ENCODE peak calls at places on chromosomes 13 and 19, in eight cellular contexts. H is Calu3; N is posterior vena cava; W is activated naive CD8-positive, alpha-beta T cell treated with anti-CD3 and anti-CD28 coated beads, Interleukin-2, amount 10 ng/mL, durations not matched to agents 7 days and 5 days; J is DMS153; V is GM20000; S is H54; L is mesendoderm. U is an unnamed sample.

GRCh38 chr13:18232994-18233782 is 948.4 kb downstream of the TUBA3C start:
- DNase-seq in L (no peak), J (no peak), H (no peak), S (no peak), W (no peak), N (no peak), V (no peak), U (no peak)

GRCh38 chr13:58680115-58680514 is 1048.6 kb downstream of the PCDH17 start:
- DNase-seq in S (no peak), W (no peak), V (no peak), N (no peak), H (no peak), L (peak), J (no peak), U (no peak)

GRCh38 chr19:44593294-44593693 is 20.1 kb upstream of the IGSF23 start:
- DNase-seq in H (no peak), S (no peak), W (no peak), N (no peak), L (no peak), J (no peak), V (no peak), U (no peak)

GRCh38 chr13:27704681-27705080 is 83.0 kb downstream of the POLR1D start:
- DNase-seq in V (no peak), J (no peak), S (no peak), L (no peak), W (no peak), N (no peak), H (no peak), U (no peak)

GRCh38 chr13:49878682-49879081 is 57.5 kb downstream of the SPRYD7 start:
- DNase-seq in W (no peak), N (no peak), J (no peak), S (no peak), V (no peak), H (no peak), L (no peak), U (no peak)

GRCh38 chr13:22915442-22916082 is 265.2 kb upstream of the SGCG start:
- DNase-seq in S (no peak), W (no peak), V (peak), N (peak), J (no peak), L (peak), H (peak), U (no peak)

GRCh38 chr13:106597190-106597589 is 29.3 kb upstream of the ARGLU1 start:
- DNase-seq in N (peak), J (no peak), H (no peak), V (no peak), S (no peak), L (no peak), W (no peak), U (no peak)

GRCh38 chr13:91133941-91134772 is 213.3 kb upstream of the MIR17HG start:
- DNase-seq in V (peak), W (no peak), S (peak), N (no peak), H (peak), J (peak), L (peak), U (no peak)

GRCh38 chr13:38348890-38349289 is 761 bp upstream of the UFM1 start:
- DNase-seq in H (no peak), J (peak), L (peak), S (no peak), N (peak), V (no peak), W (no peak), U (peak)